ENCODE peak calls at places on chromosomes 16 and 17, in five cellular contexts. Z is neural progenitor cell, K is GM23338, F is PC-3, V is GM23248. L is an unnamed sample.
A peak's percentile ranks its signal among the peaks of the same experiment; 100 is the strongest.

GRCh38 chr17:72953621-72954020 is 138.9 kb downstream of the SLC39A11 start:
- DNase-seq in Z (no peak), K (no peak), F (peak; percentile 55), V (no peak), L (no peak)

GRCh38 chr17:50358177-50358576 is 12.3 kb downstream of the XYLT2 start:
- DNase-seq in Z (no peak), K (no peak), F (no peak), V (no peak), L (no peak)

GRCh38 chr16:9337262-9338032 is 246.0 kb downstream of the HAPSTR1 start:
- DNase-seq in Z (no peak), K (no peak), F (no peak), V (no peak), L (no peak)

GRCh38 chr17:5821813-5822212 is 237.5 kb upstream of the NLRP1 start:
- DNase-seq in Z (no peak), K (no peak), F (no peak), V (no peak), L (no peak)

GRCh38 chr16:29820730-29821662 is 734 bp downstream of the MVP start:
- DNase-seq in Z (no peak), K (no peak), F (peak; percentile 27), V (peak; percentile 60), L (no peak)

GRCh38 chr16:85199069-85199725 is 86.9 kb upstream of the CIBAR2 start:
- DNase-seq in Z (no peak), K (no peak), F (no peak), V (peak; percentile 42), L (no peak)

GRCh38 chr17:63035271-63035670 is 69.2 kb downstream of the TANC2 start:
- DNase-seq in Z (no peak), K (no peak), F (peak; percentile 86), V (peak; percentile 71), L (no peak)

GRCh38 chr17:3603119-3603869 is 5.9 kb downstream of the TRPV1 start:
- DNase-seq in Z (no peak), K (no peak), F (peak; percentile 91), V (peak; percentile 92), L (no peak)

GRCh38 chr16:70267516-70267915 is 15.8 kb upstream of the EXOSC6 start:
- DNase-seq in Z (peak; percentile 70), K (peak; percentile 85), F (peak; percentile 52), V (peak; percentile 66), L (peak; percentile 44)

GRCh38 chr16:56789360-56789759 is 59.4 kb downstream of the NUP93 start:
- DNase-seq in Z (no peak), K (no peak), F (peak; percentile 56), V (peak; percentile 60), L (peak; percentile 57)

GRCh38 chr17:6843241-6843890 is 11.8 kb upstream of the TEKT1 start:
- DNase-seq in Z (peak; percentile 72), K (peak; percentile 80), F (peak; percentile 78), V (peak; percentile 75), L (peak; percentile 74)

GRCh38 chr17:82775033-82775823 is 23.4 kb downstream of the TBCD start:
- DNase-seq in Z (peak; percentile 74), K (peak; percentile 83), F (peak; percentile 65), V (peak; percentile 66), L (peak; percentile 57)

GRCh38 chr16:21646091-21646490 is 6.3 kb downstream of the IGSF6 start:
- DNase-seq in Z (no peak), K (no peak), F (no peak), V (peak; percentile 41), L (no peak)

GRCh38 chr16:3004319-3004718 is 8.4 kb upstream of the CLDN9 start:
- DNase-seq in Z (peak; percentile 50), K (no peak), F (no peak), V (peak; percentile 67), L (no peak)

GRCh38 chr16:49283376-49284049 is 1.9 kb upstream of the CBLN1 start:
- DNase-seq in Z (peak; percentile 29), K (no peak), F (no peak), V (no peak), L (no peak)

GRCh38 chr16:1762196-1762878 is 9.0 kb downstream of the NME3 start:
- DNase-seq in Z (no peak), K (no peak), F (no peak), V (no peak), L (no peak)

GRCh38 chr16:86387461-86388440 is 122.6 kb upstream of the FOXF1 start:
- DNase-seq in Z (no peak), K (no peak), F (peak; percentile 53), V (peak; percentile 99), L (no peak)

GRCh38 chr17:57916925-57917858 is 38.0 kb downstream of the CUEDC1 start:
- DNase-seq in Z (no peak), K (no peak), F (peak; percentile 39), V (no peak), L (no peak)

DNA sequence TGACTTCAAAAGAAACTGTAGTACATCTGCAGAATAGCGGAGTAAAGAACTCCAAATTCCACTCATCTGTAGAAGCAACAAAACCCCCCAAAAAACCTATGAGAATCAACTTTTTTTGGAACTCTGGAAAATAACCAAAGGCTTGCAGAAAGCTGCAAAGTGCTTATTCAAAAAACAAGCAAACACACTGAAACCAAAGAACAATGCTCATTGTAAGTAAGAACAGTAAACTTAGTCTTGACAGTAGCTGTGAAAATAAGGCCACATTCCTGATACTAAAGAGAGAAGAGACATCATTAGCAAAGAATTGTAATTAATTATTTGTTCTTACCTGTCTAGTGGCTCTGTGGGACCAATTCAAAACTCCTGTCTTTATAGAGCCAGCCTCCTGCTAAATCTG is 534.3 kb upstream of the C16orf82 start:
- DNase-seq in Z (no peak), K (no peak), F (no peak), V (no peak), L (no peak)
- H3K4me1 ChIP-seq in Z (no peaks in the 10 kb centered on the region), K (no peaks in the 10 kb centered on the region), F (no peaks in the 10 kb centered on the region), V (no peaks in the 10 kb centered on the region), L (no peaks in the 10 kb centered on the region)

DNA sequence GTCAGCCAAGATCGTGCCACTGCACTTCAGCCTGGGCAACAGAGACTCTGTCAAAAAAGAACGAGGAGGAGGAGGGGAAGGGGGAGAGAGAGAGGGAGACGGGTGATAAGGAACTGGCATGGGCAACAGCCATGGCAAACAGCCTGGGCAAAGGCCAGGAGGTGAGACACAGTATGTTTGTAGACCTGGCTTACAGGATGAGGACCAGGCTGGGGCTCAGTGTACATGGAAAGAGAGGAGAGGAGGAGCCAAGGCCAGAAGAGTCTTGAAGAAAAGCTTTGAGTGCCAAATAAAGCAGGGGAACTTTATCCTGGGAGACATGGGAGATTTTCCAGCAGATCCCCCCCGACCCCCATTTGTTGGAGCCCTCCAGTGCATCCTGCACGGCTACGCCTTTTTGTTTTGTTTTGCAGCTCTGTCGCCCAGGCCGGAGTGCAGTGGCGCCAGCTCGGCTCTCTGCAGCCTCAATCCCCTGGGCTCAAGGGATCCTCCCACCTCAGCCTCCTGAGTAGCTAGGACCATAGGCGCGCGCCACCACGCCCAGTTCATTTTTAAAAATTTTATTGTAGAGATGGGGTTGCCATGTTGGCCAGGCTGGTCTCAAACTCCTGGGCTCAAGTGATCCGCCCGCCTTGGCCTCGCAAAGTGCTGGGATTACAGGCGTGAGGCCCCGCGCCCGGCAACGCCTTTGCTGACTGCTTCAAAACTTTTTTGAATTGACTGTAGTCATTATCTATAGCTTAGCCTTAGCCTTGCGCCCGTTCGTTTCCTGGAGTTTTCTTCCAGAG is 1.2 kb upstream of the ALKBH5 start:
- DNase-seq in Z (peak; percentile 46), K (peak; percentile 34), F (no peak), V (peak; percentile 54), L (no peak)
- TF ChIP-seq EZH2phosphoT487 in Z (no peak), K (no peak), F (no peak), V (no peak), L (no peak)

GRCh38 chr17:77364381-77364911 is 223.7 kb downstream of the SEC14L1 start:
- DNase-seq in Z (no peak), K (no peak), F (no peak), V (no peak), L (no peak)
- H3K4me2 ChIP-seq in Z (no peak overlapping the region), K (no peak overlapping the region), F (no peak overlapping the region), V (peak overlapping the region; percentile 69), L (no peak overlapping the region)

GRCh38 chr16:89300311-89300975 is 82.9 kb downstream of the ZNF778 start:
- DNase-seq in Z (no peak), K (no peak), F (no peak), V (no peak), L (no peak)
- H3K4me1 ChIP-seq in Z (peaks cover 19% of the 10 kb centered on the region), K (peaks cover 15% of the 10 kb centered on the region), F (peaks cover 16% of the 10 kb centered on the region), V (peaks cover 19% of the 10 kb centered on the region), L (no peaks in the 10 kb centered on the region)

GRCh38 chr17:39573447-39574298 is 34.0 kb downstream of the NEUROD2 start:
- DNase-seq in Z (peak; percentile 82), K (peak; percentile 87), F (peak; percentile 63), V (peak; percentile 88), L (no peak)
- TF ChIP-seq EZH2phosphoT487 in Z (no peak), K (no peak), F (no peak), V (no peak), L (no peak)

GRCh38 chr16:67653131-67654068 is 6.7 kb downstream of the ACD start:
- DNase-seq in Z (peak; percentile 51), K (no peak), F (no peak), V (peak; percentile 66), L (no peak)
- H3K4me2 ChIP-seq in Z (peak overlapping the region; percentile 83), K (peak overlapping the region; percentile 87), F (peak overlapping the region; percentile 91), V (peak overlapping the region; percentile 75), L (no peak overlapping the region)